ENCODE peak calls at places on chromosomes 12 and 14, in seven cellular contexts. One of them, this sample, is unnamed. For H3K36me3, the result is how much of the 10 kb centered on the place peaks cover.

GRCh38 chr12:117047810-117048584 is 51.2 kb downstream of the TESC start:
- DNase-seq in psoas muscle: no peak
- DNase-seq in bronchial epithelial cell: no peak
- DNase-seq in left lung: no peak
- DNase-seq in heart left ventricle: peak
- DNase-seq in GM23248: no peak
- DNase-seq in K562: no peak
- DNase-seq in this sample: peak

GRCh38 chr12:22477166-22477893 is 67.0 kb downstream of the C2CD5 start:
- DNase-seq in bronchial epithelial cell: peak
- DNase-seq in psoas muscle: no peak
- DNase-seq in heart left ventricle: no peak
- DNase-seq in K562: no peak
- DNase-seq in left lung: no peak
- DNase-seq in GM23248: peak
- DNase-seq in this sample: no peak

GRCh38 chr14:84885061-84885460 is 644.9 kb upstream of the FLRT2 start:
- DNase-seq in bronchial epithelial cell: no peak
- DNase-seq in heart left ventricle: no peak
- DNase-seq in left lung: no peak
- DNase-seq in GM23248: no peak
- DNase-seq in K562: no peak
- DNase-seq in psoas muscle: no peak
- DNase-seq in this sample: peak

GRCh38 chr12:53047221-53048032 is 2.4 kb upstream of the TNS2 start:
- DNase-seq in heart left ventricle: peak
- DNase-seq in K562: peak
- DNase-seq in psoas muscle: peak
- DNase-seq in GM23248: peak
- DNase-seq in left lung: peak
- DNase-seq in bronchial epithelial cell: no peak
- DNase-seq in this sample: peak

GRCh38 chr12:53624956-53625355 is 1.2 kb downstream of the ATF7 start:
- DNase-seq in left lung: no peak
- DNase-seq in K562: no peak
- DNase-seq in heart left ventricle: no peak
- DNase-seq in psoas muscle: no peak
- DNase-seq in bronchial epithelial cell: peak
- DNase-seq in GM23248: peak
- DNase-seq in this sample: no peak

GRCh38 chr12:131407221-131408035 is 303.5 kb upstream of the SFSWAP start:
- DNase-seq in left lung: no peak
- DNase-seq in K562: no peak
- DNase-seq in bronchial epithelial cell: no peak
- DNase-seq in heart left ventricle: no peak
- DNase-seq in psoas muscle: no peak
- DNase-seq in GM23248: no peak
- DNase-seq in this sample: no peak

GRCh38 chr12:65464930-65465329 is 186.4 kb downstream of the MSRB3 start:
- DNase-seq in bronchial epithelial cell: peak
- DNase-seq in left lung: no peak
- DNase-seq in heart left ventricle: no peak
- DNase-seq in K562: no peak
- DNase-seq in GM23248: peak
- DNase-seq in psoas muscle: no peak
- DNase-seq in this sample: no peak

GRCh38 chr12:24200013-24200412 is 250.5 kb upstream of the SOX5 start:
- DNase-seq in K562: no peak
- DNase-seq in left lung: no peak
- DNase-seq in heart left ventricle: no peak
- DNase-seq in psoas muscle: no peak
- DNase-seq in GM23248: no peak
- DNase-seq in bronchial epithelial cell: no peak
- DNase-seq in this sample: no peak

GRCh38 chr14:91774138-91775096 is 42.5 kb upstream of the CATSPERB start:
- DNase-seq in K562: no peak
- DNase-seq in heart left ventricle: no peak
- DNase-seq in bronchial epithelial cell: no peak
- DNase-seq in left lung: no peak
- DNase-seq in psoas muscle: no peak
- DNase-seq in GM23248: no peak
- DNase-seq in this sample: no peak

GRCh38 chr12:68745376-68745903 is 536 bp upstream of the SLC35E3 start:
- DNase-seq in GM23248: no peak
- DNase-seq in left lung: no peak
- DNase-seq in psoas muscle: no peak
- DNase-seq in bronchial epithelial cell: peak
- DNase-seq in K562: no peak
- DNase-seq in heart left ventricle: no peak
- DNase-seq in this sample: no peak
- H3K4me3 ChIP-seq in GM23248: peak
- H3K4me3 ChIP-seq in left lung: peak
- H3K4me3 ChIP-seq in psoas muscle: peak
- H3K4me3 ChIP-seq in bronchial epithelial cell: peak
- H3K4me3 ChIP-seq in K562: peak
- H3K4me3 ChIP-seq in heart left ventricle: peak
- H3K4me3 ChIP-seq in this sample: peak

GRCh38 chr12:11540156-11540555 is 109.3 kb upstream of the ETV6 start:
- DNase-seq in bronchial epithelial cell: no peak
- DNase-seq in psoas muscle: no peak
- DNase-seq in left lung: no peak
- DNase-seq in heart left ventricle: no peak
- DNase-seq in GM23248: no peak
- DNase-seq in K562: no peak
- DNase-seq in this sample: no peak

GRCh38 chr12:11543513-11544168 is 105.8 kb upstream of the ETV6 start:
- DNase-seq in K562: no peak
- DNase-seq in GM23248: no peak
- DNase-seq in left lung: no peak
- DNase-seq in psoas muscle: no peak
- DNase-seq in bronchial epithelial cell: peak
- DNase-seq in heart left ventricle: no peak
- DNase-seq in this sample: no peak

GRCh38 chr12:11545438-11546330 is 103.8 kb upstream of the ETV6 start:
- DNase-seq in psoas muscle: no peak
- DNase-seq in K562: no peak
- DNase-seq in left lung: no peak
- DNase-seq in bronchial epithelial cell: no peak
- DNase-seq in GM23248: no peak
- DNase-seq in heart left ventricle: no peak
- DNase-seq in this sample: no peak

GRCh38 chr12:11540615-11541014 is 108.9 kb upstream of the ETV6 start:
- DNase-seq in psoas muscle: no peak
- DNase-seq in GM23248: no peak
- DNase-seq in heart left ventricle: no peak
- DNase-seq in K562: no peak
- DNase-seq in left lung: no peak
- DNase-seq in bronchial epithelial cell: no peak
- DNase-seq in this sample: no peak

GRCh38 chr12:11542599-11542998 is 106.9 kb upstream of the ETV6 start:
- DNase-seq in heart left ventricle: no peak
- DNase-seq in left lung: no peak
- DNase-seq in K562: no peak
- DNase-seq in bronchial epithelial cell: no peak
- DNase-seq in GM23248: no peak
- DNase-seq in psoas muscle: no peak
- DNase-seq in this sample: no peak
- H3K36me3 ChIP-seq in heart left ventricle: under half
- H3K36me3 ChIP-seq in left lung: under half
- H3K36me3 ChIP-seq in K562: under half
- H3K36me3 ChIP-seq in bronchial epithelial cell: under half
- H3K36me3 ChIP-seq in GM23248: under half
- H3K36me3 ChIP-seq in psoas muscle: under half
- H3K36me3 ChIP-seq in this sample: under half

DNA sequence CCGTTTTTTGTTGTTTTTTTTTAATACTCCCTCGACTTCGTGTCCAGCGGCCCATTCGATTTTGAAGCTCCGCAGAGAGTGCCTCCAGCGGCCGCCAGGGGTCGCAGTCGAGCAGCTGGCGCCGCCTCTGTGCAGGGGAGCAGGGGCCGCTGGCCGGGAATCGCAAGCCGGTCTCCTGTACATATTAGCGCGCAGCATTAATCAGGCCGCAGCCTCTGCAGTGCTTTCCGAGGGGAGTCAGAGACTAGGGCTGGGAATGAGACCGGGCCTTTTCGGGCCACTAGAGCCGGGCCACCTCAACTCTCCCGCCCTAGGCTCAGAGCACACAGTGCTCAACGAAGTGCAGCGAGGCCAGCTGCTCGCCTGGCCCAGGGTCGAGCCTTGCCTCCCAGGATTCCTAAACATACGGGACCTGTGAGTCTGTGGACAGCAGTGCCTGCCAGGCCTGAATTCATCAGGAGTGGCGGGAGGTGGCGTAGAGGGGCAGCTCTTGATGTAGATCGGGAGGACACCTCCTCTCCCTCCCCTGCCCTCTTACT is 81.8 kb downstream of the EMP1 start:
- DNase-seq in K562: peak
- DNase-seq in psoas muscle: peak
- DNase-seq in heart left ventricle: peak
- DNase-seq in left lung: peak
- DNase-seq in bronchial epithelial cell: peak
- DNase-seq in GM23248: peak
- DNase-seq in this sample: peak
- H3K4me3 ChIP-seq in K562: no peak
- H3K4me3 ChIP-seq in psoas muscle: peak
- H3K4me3 ChIP-seq in heart left ventricle: peak
- H3K4me3 ChIP-seq in left lung: no peak
- H3K4me3 ChIP-seq in bronchial epithelial cell: no peak
- H3K4me3 ChIP-seq in GM23248: no peak
- H3K4me3 ChIP-seq in this sample: no peak

GRCh38 chr12:59010948-59011347 is 90.6 kb upstream of the LRIG3 start:
- DNase-seq in heart left ventricle: no peak
- DNase-seq in GM23248: no peak
- DNase-seq in left lung: no peak
- DNase-seq in K562: no peak
- DNase-seq in psoas muscle: no peak
- DNase-seq in bronchial epithelial cell: no peak
- DNase-seq in this sample: no peak

GRCh38 chr12:59005195-59005961 is 85.1 kb upstream of the LRIG3 start:
- DNase-seq in heart left ventricle: no peak
- DNase-seq in bronchial epithelial cell: no peak
- DNase-seq in psoas muscle: no peak
- DNase-seq in left lung: no peak
- DNase-seq in GM23248: peak
- DNase-seq in K562: no peak
- DNase-seq in this sample: no peak

GRCh38 chr12:59004466-59004865 is 84.2 kb upstream of the LRIG3 start:
- DNase-seq in left lung: no peak
- DNase-seq in psoas muscle: no peak
- DNase-seq in heart left ventricle: no peak
- DNase-seq in K562: no peak
- DNase-seq in GM23248: no peak
- DNase-seq in bronchial epithelial cell: no peak
- DNase-seq in this sample: no peak

GRCh38 chr12:59007620-59008019 is 87.3 kb upstream of the LRIG3 start:
- DNase-seq in bronchial epithelial cell: peak
- DNase-seq in heart left ventricle: no peak
- DNase-seq in psoas muscle: no peak
- DNase-seq in GM23248: peak
- DNase-seq in left lung: no peak
- DNase-seq in K562: no peak
- DNase-seq in this sample: no peak
- H3K36me3 ChIP-seq in bronchial epithelial cell: under half
- H3K36me3 ChIP-seq in heart left ventricle: under half
- H3K36me3 ChIP-seq in psoas muscle: under half
- H3K36me3 ChIP-seq in GM23248: under half
- H3K36me3 ChIP-seq in left lung: under half
- H3K36me3 ChIP-seq in K562: under half
- H3K36me3 ChIP-seq in this sample: under half

GRCh38 chr12:57736743-57737466 is 1.6 kb downstream of the AGAP2 start:
- DNase-seq in GM23248: peak
- DNase-seq in psoas muscle: no peak
- DNase-seq in left lung: no peak
- DNase-seq in K562: no peak
- DNase-seq in bronchial epithelial cell: no peak
- DNase-seq in heart left ventricle: peak
- DNase-seq in this sample: peak

GRCh38 chr12:57737467-57738141 is 938 bp downstream of the AGAP2 start:
- DNase-seq in left lung: no peak
- DNase-seq in K562: no peak
- DNase-seq in psoas muscle: no peak
- DNase-seq in GM23248: peak
- DNase-seq in heart left ventricle: no peak
- DNase-seq in bronchial epithelial cell: no peak
- DNase-seq in this sample: peak

GRCh38 chr12:57735198-57735855 is 3.2 kb downstream of the AGAP2 start:
- DNase-seq in K562: no peak
- DNase-seq in GM23248: peak
- DNase-seq in left lung: no peak
- DNase-seq in heart left ventricle: peak
- DNase-seq in psoas muscle: no peak
- DNase-seq in bronchial epithelial cell: no peak
- DNase-seq in this sample: peak

GRCh38 chr12:57734586-57734985 is 4.0 kb downstream of the AGAP2 start:
- DNase-seq in left lung: no peak
- DNase-seq in GM23248: no peak
- DNase-seq in K562: no peak
- DNase-seq in bronchial epithelial cell: no peak
- DNase-seq in psoas muscle: no peak
- DNase-seq in heart left ventricle: no peak
- DNase-seq in this sample: no peak

DNA sequence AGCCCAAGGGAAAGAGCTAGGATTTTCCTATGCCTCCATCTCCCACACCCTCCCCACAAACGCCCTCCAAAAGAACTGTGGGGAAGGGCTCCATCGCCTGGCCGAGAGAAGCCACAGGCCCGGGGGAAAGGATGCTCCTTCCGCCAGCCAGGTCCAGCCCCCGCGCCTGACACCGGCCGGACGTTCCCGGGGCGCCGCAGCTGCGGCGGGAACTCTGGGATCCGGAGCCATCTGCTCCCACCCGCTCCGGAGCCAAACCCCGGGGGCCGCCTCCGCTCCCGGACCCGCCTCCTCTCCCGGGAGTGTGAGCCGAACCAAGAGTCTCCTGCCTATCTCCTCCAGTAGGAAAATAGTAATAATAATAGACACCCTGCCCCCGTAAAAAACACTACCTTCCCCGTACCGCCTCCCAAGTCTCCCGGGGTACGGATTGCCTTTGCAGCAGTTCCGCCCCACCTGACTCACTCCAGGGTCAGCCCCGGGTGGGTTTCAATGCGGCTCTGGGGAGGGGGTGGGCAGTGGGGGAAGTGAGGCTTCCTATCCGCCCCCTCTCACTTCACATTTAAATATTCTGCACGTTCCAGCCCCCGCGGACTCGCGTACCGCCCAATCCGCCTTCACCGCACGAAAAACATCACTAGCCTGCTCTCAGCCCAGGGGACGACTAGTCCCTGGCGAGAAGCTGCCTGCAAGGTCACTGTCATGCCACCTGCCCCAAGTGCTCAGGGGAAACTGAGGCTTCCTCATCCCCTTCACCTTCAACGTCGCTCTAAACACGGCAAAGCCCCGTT is 2.4 kb downstream of the AGAP2 start:
- DNase-seq in K562: peak
- DNase-seq in left lung: no peak
- DNase-seq in psoas muscle: no peak
- DNase-seq in bronchial epithelial cell: no peak
- DNase-seq in heart left ventricle: peak
- DNase-seq in GM23248: peak
- DNase-seq in this sample: peak
- H3K4me3 ChIP-seq in K562: peak
- H3K4me3 ChIP-seq in left lung: no peak
- H3K4me3 ChIP-seq in psoas muscle: peak
- H3K4me3 ChIP-seq in bronchial epithelial cell: no peak
- H3K4me3 ChIP-seq in heart left ventricle: peak
- H3K4me3 ChIP-seq in GM23248: peak
- H3K4me3 ChIP-seq in this sample: peak